ENCODE peak calls at places on chromosomes 1 and 21, in six cellular contexts. P is mesendoderm, M is H9, A is neuronal stem cell, T is mesenchymal stem cell, S is H1. E is an unnamed sample.

GRCh38 chr1:56106551-56107277 is 472.6 kb downstream of the PLPP3 start:
- DNase-seq in P (no peak), S (no peak), M (no peak), A (no peak), T (no peak), E (no peak)

GRCh38 chr1:244941121-244941520 is 76.8 kb upstream of the HNRNPU start:
- DNase-seq in A (no peak), T (no peak), P (no peak), M (no peak), S (no peak), E (no peak)

GRCh38 chr1:39360726-39361125 is 130.7 kb upstream of the BMP8A start:
- DNase-seq in S (no peak), A (no peak), P (no peak), M (no peak), T (peak), E (no peak)

GRCh38 chr21:35323947-35324346 is 274.8 kb upstream of the RUNX1 start:
- DNase-seq in S (no peak), P (no peak), A (no peak), T (peak), M (no peak), E (no peak)

GRCh38 chr1:59601032-59601431 is 213.7 kb upstream of the HOOK1 start:
- DNase-seq in P (no peak), T (no peak), M (peak), A (no peak), S (no peak), E (no peak)

GRCh38 chr21:29164330-29164942 is 34.0 kb downstream of the MAP3K7CL start:
- DNase-seq in S (no peak), T (peak), M (no peak), P (peak), A (no peak), E (peak)

GRCh38 chr1:86247553-86248279 is 91.1 kb upstream of the COL24A1 start:
- DNase-seq in T (no peak), S (no peak), P (no peak), M (no peak), A (no peak), E (peak)

GRCh38 chr1:31416101-31416736 is 3.2 kb downstream of the SERINC2 start:
- DNase-seq in T (no peak), A (no peak), S (no peak), P (peak), M (no peak), E (no peak)

GRCh38 chr1:157993179-157994080 is at the start of gene KIRREL1:
- DNase-seq in M (no peak), A (no peak), S (no peak), T (peak), P (peak), E (peak)

DNA sequence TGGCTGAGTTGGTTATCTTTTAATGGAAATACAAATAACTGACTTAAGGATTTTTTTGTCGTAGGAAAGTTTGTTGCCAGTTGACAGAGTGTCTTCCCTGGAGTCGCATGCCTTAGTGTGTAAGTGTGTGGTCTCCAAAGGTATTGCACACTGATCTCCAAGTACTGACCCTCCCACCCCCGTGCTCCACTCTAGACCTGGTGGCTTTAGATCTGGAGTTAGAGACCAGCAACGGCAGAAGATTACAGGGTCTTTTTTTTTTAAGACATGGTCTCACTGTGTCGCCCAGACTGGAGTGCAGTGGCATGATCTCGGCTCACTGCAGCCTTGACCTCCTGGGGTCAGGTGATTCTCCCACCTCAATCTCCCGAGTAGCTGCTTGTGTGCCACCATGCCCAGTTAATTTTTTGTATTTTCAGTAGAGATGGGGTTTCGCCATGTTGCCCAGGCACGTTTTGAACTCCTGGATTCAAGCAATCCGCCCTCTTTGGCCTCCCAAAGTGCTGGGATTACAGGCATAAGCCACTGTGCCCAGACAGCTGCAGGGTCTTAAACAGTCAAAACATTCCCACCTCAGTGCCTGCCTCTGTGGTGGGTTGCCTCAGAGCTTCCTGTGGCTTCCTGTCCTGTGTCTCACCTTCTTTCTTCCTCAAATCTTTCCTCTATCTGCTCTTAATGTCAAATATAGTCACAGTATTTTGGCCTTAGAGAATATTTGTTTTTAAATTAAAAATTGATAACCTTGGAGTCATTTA is 6.9 kb downstream of the TRAPPC10 start:
- DNase-seq in P (no peak), A (no peak), S (no peak), M (no peak), T (no peak), E (no peak)
- H3K4ac ChIP-seq in P (no peak), A (no peak), S (no peak), M (no peak), T (no peak), E (no peak)

DNA sequence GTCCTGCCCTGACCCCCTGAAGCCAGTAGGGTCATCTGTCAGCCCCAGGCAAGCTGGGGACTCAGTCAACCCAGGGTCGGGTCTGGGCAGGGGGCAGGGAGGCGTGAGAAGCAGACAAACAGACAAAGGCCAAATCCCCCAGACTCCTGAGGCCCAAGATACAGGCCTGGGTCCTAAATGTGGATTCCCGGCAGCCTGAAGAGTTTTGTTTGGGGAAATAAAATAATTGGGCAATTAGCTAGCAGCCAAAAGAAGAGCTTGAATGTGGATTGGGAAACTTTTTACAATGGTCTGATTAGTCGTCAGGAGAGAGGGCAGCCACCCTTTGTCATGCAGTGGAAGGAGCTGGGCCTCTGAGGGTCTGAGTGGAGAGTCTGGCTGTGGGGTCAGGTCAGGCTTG is 4.5 kb upstream of the LEFTY2 start:
- DNase-seq in A (peak), M (peak), S (no peak), P (peak), T (no peak), E (no peak)
- H3K4ac ChIP-seq in A (no peak), M (no peak), S (no peak), P (no peak), T (no peak), E (no peak)

GRCh38 chr1:23337869-23338268 is 6.2 kb downstream of the HNRNPR start:
- DNase-seq in M (no peak), S (no peak), A (no peak), P (no peak), T (no peak), E (peak)
- H3K4ac ChIP-seq in M (no peak), S (no peak), A (no peak), P (no peak), T (no peak), E (no peak)

DNA sequence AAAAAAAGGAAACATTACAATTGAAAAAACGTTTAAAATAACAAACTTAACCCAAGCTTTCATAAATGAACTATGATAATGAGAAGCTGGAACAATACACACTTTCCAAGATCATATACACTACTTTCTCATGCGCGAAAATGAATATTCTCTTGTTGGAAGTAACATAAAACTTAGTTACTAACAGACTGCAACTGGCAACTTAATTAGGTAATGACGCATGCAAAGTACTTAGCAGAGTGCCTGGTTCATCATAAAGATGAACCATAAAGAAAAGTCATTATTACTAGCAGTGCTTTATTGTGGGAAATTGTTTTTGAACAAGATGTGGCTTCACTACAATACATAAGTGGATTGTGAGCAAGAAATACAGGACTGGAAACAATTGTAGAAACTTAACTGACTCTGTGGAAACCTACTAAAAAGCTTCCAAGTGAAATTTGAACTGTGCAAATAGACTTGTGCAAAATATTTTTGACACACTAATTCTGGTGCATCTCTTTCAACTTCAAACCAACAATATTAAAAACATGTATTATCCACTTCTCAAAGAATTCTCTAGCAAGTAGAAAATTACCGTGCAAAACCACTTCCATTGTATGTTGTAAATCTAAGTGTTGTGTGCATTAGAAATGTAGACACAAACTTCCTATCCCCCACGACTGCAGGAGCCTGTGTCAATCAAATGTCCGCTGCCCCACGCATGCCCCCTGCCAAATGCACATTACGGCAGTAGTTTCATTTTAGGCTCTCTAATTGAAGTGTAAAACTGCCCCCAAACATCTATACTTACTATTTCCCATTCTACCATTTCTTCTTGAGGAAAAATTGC is 2.0 kb downstream of the ARHGAP29 start:
- DNase-seq in T (no peak), S (no peak), P (no peak), M (no peak), A (no peak), E (no peak)
- H3K4ac ChIP-seq in T (peak), S (no peak), P (no peak), M (no peak), A (no peak), E (no peak)

GRCh38 chr1:235264327-235264726 is 63.7 kb downstream of the ARID4B start:
- DNase-seq in A (no peak), P (no peak), M (no peak), S (no peak), T (no peak), E (no peak)
- H3K4ac ChIP-seq in A (no peak), P (no peak), M (no peak), S (no peak), T (no peak), E (no peak)

GRCh38 chr1:19418503-19418971 is 66.8 kb downstream of the CAPZB start:
- DNase-seq in A (no peak), T (peak), P (no peak), S (no peak), M (no peak), E (peak)

GRCh38 chr1:19424651-19425570 is 60.4 kb downstream of the CAPZB start:
- DNase-seq in M (no peak), S (no peak), T (no peak), P (no peak), A (no peak), E (no peak)

GRCh38 chr1:19423130-19423529 is 62.2 kb downstream of the CAPZB start:
- DNase-seq in P (no peak), T (peak), A (no peak), M (no peak), S (no peak), E (no peak)

GRCh38 chr1:19420606-19421005 is 64.7 kb downstream of the CAPZB start:
- DNase-seq in P (no peak), S (no peak), M (no peak), A (no peak), T (no peak), E (no peak)

DNA sequence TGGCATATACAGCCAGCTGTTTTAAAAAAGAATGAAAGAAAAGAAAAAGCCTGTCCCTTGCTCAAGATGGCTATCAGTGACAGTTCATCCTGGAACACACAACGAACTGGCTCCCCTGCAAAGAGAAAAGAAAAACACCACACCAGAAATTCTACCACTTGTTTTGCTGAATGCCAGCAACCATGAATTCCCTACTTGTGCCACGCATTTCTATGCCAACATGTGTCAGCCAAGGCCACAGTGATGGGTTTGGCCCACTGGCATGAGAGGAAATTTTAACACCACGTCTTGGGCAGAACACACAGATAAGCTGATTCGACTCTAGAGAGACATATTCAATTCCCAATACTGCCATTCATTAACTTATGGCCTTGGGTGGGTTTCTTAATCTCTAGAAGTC is 64.0 kb downstream of the CAPZB start:
- DNase-seq in T (no peak), A (no peak), M (no peak), P (no peak), S (no peak), E (no peak)
- H3K4ac ChIP-seq in T (no peak), A (no peak), M (no peak), P (no peak), S (no peak), E (no peak)

GRCh38 chr1:117093091-117093534 is 28.4 kb downstream of the TRIM45 start:
- DNase-seq in T (peak), S (no peak), A (peak), P (peak), M (peak), E (peak)

GRCh38 chr1:117093870-117094621 is 27.5 kb downstream of the TRIM45 start:
- DNase-seq in A (no peak), M (peak), S (no peak), T (peak), P (peak), E (peak)

GRCh38 chr1:117096871-117097842 is 24.4 kb downstream of the TRIM45 start:
- DNase-seq in T (peak), M (no peak), S (no peak), P (peak), A (no peak), E (peak)

GRCh38 chr1:117092594-117092993 is 29.0 kb downstream of the TRIM45 start:
- DNase-seq in P (peak), T (no peak), M (no peak), A (no peak), S (no peak), E (no peak)

DNA sequence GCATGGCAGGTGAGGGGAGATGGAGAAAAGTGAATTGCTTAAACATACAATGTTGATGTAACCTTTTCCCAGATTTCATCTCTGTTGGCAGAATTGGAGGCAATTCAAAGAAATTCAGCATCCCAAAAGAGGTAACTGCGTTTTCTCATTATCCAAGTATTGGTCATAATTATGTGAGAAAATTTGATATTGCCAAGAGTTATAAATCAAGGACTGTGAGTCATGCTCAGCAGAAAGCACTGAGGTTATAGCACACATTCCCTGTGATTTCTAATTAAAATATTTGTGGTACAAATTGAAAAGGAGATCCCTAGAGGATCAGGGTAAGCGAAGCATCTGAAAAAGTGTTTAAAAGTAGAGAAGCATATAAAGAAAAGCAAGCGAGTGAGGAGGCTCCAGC is 26.3 kb downstream of the TRIM45 start:
- DNase-seq in A (no peak), M (no peak), S (no peak), T (no peak), P (no peak), E (peak)
- H3K4ac ChIP-seq in A (no peak), M (no peak), S (no peak), T (no peak), P (no peak), E (peak)

DNA sequence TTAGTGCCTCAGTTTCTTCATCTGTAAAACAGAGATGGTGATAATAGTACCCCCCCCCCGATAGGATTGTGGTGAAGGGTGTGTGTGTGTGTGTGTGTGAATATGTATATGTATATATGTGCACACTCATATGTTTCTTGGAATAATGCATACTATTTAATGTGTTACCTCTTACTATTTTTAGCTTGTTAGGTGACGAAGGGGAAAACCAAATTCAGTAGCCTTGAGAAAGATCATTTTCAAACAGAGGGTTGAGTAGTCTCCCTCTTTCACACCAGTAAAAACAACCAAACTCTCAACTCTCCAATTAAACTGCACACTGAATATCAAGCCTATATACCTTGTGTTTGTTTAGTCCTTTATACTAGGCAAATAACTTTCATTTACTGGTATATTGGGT is 75.7 kb downstream of the NTMT2 start:
- DNase-seq in T (no peak), P (no peak), S (no peak), M (no peak), A (no peak), E (no peak)
- H3K4ac ChIP-seq in T (no peak), P (no peak), S (no peak), M (no peak), A (no peak), E (no peak)